ENCODE peak calls at places on chromosomes 16 and 17, in nine cellular contexts. U is mesendoderm; D is activated CD4-positive, CD25-positive, alpha-beta regulatory T cell treated with anti-CD3 and anti-CD28 coated beads, Interleukin-2, amount 50 U/mL, for 16 hours; A is dermis blood vessel endothelial cell; O is stimulated activated CD4-positive, alpha-beta T cell treated with anti-CD3 and anti-CD28 coated beads, Interleukin-4, amount 100 ng/mL, for 1 hour; V is stimulated activated CD8-positive, alpha-beta memory T cell treated with anti-CD3 and anti-CD28 coated beads, Interleukin-12 subunit alpha, Interleukin-12 subunit beta, amount 100 ng/mL, for 1 hour; M is transverse colon; L is NCI-H2081 treated with DMSO at 0.1 percent for 48 hours; K is CD4-positive, alpha-beta T cell. G is an unnamed sample.

GRCh38 chr17:3030096-3030495 is 33.3 kb downstream of the OR1D5 start:
- DNase-seq in D (no peak), M (no peak), O (no peak), U (no peak), L (no peak), K (no peak), V (no peak), A (peak; percentile 98), G (no peak)

GRCh38 chr17:1005361-1005946 is 8.5 kb downstream of the TIMM22 start:
- DNase-seq in M (peak; percentile 58), K (no peak), U (peak; percentile 26), O (no peak), A (peak; percentile 79), L (no peak), D (no peak), V (no peak), G (no peak)

GRCh38 chr16:86604436-86605220 is 26.3 kb downstream of the FOXL1 start:
- DNase-seq in U (no peak), O (peak; percentile 31), L (no peak), K (peak; percentile 11), V (peak; percentile 4), D (peak; percentile 8), A (no peak), M (no peak), G (peak; percentile 30)

GRCh38 chr17:74337834-74338500 is 11.9 kb downstream of the KIF19 start:
- DNase-seq in L (no peak), D (no peak), A (no peak), O (no peak), U (no peak), V (no peak), K (no peak), M (no peak), G (no peak)

GRCh38 chr16:69424935-69425784 is 741 bp downstream of the CYB5B start:
- DNase-seq in O (no peak), L (no peak), A (peak; percentile 28), U (no peak), K (no peak), M (no peak), D (no peak), V (no peak), G (no peak)

GRCh38 chr16:51527349-51527748 is 376.3 kb upstream of the SALL1 start:
- DNase-seq in L (no peak), M (no peak), D (no peak), O (no peak), A (no peak), K (no peak), V (no peak), U (no peak), G (no peak)

GRCh38 chr16:85465328-85466307 is 147.5 kb upstream of the GSE1 start:
- DNase-seq in A (no peak), O (no peak), U (no peak), L (no peak), M (no peak), V (no peak), K (no peak), D (no peak), G (no peak)

GRCh38 chr17:34584805-34585416 is 5.5 kb downstream of the TMEM132E start:
- DNase-seq in D (no peak), U (peak; percentile 66), L (no peak), M (no peak), A (peak; percentile 31), O (no peak), K (no peak), V (no peak), G (no peak)

GRCh38 chr16:48897698-48898205 is 287.8 kb upstream of the N4BP1 start:
- DNase-seq in K (no peak), L (no peak), A (no peak), U (no peak), D (no peak), V (no peak), M (no peak), O (no peak), G (no peak)

GRCh38 chr16:61968242-61968978 is 67.8 kb downstream of the CDH8 start:
- DNase-seq in V (no peak), L (no peak), U (peak; percentile 42), O (no peak), M (no peak), K (no peak), A (no peak), D (no peak), G (no peak)

GRCh38 chr16:483351-484075 is 44.0 kb upstream of the CAPN15 start:
- DNase-seq in U (peak; percentile 99), L (no peak), K (no peak), M (no peak), A (no peak), V (no peak), D (no peak), O (no peak), G (no peak)

GRCh38 chr16:48959204-48959603 is 322.4 kb downstream of the CBLN1 start:
- DNase-seq in V (no peak), K (no peak), U (no peak), L (no peak), O (no peak), M (no peak), A (no peak), D (no peak), G (no peak)

GRCh38 chr17:10600551-10600950 is 51.1 kb upstream of the MYH2 start:
- DNase-seq in L (no peak), U (no peak), K (no peak), A (peak; percentile 34), O (no peak), V (no peak), D (no peak), M (no peak), G (no peak)

GRCh38 chr17:63480826-63481487 is 4.1 kb downstream of the ACE start:
- DNase-seq in O (no peak), L (peak; percentile 76), M (no peak), V (no peak), D (no peak), K (no peak), U (no peak), A (no peak), G (no peak)

GRCh38 chr17:78184311-78184710 is 2.5 kb downstream of the TK1 start:
- DNase-seq in A (no peak), D (no peak), V (no peak), L (no peak), K (no peak), U (no peak), M (no peak), O (no peak), G (no peak)

G was measured in activated T-cell treated with anti-CD3 and anti-CD28 coated beads for 4 hours.